ENCODE peak calls at places on chromosomes 13 and 19, in five cellular contexts. D, G, T, F and I are unnamed samples.

GRCh38 chr13:68806125-68806524 is 1301.5 kb upstream of the ATXN8OS start:
- DNase-seq in D (no peak), G (no peak), T (no peak), F (no peak), I (no peak)

GRCh38 chr19:8209965-8210659 is 942 bp downstream of the CERS4 start:
- DNase-seq in D (no peak), G (peak; percentile 65), T (no peak), F (no peak), I (no peak)

GRCh38 chr19:17836530-17836929 is 11.3 kb downstream of the JAK3 start:
- DNase-seq in D (no peak), G (no peak), T (no peak), F (no peak), I (no peak)

GRCh38 chr13:23984541-23984940 is 87.2 kb upstream of the C1QTNF9B start:
- DNase-seq in D (no peak), G (no peak), T (peak; percentile 38), F (no peak), I (peak; percentile 82)

GRCh38 chr19:49637865-49638350 is 2.0 kb downstream of the RRAS start:
- DNase-seq in D (no peak), G (peak; percentile 97), T (no peak), F (no peak), I (peak; percentile 85)

GRCh38 chr19:3687774-3688706 is 12.2 kb downstream of the PIP5K1C start:
- DNase-seq in D (no peak), G (peak; percentile 61), T (no peak), F (peak; percentile 24), I (peak; percentile 67)

GRCh38 chr13:60654405-60654804 is 257.4 kb downstream of the TDRD3 start:
- DNase-seq in D (no peak), G (peak; percentile 74), T (no peak), F (no peak), I (peak; percentile 59)

GRCh38 chr19:49512970-49513745 is 697 bp downstream of the FCGRT start:
- DNase-seq in D (no peak), G (peak; percentile 89), T (no peak), F (no peak), I (peak; percentile 59)

GRCh38 chr19:11949201-11949600 is 15.6 kb upstream of the ZNF763 start:
- DNase-seq in D (no peak), G (no peak), T (no peak), F (no peak), I (no peak)

GRCh38 chr19:15101479-15102082 is 5.6 kb upstream of the SYDE1 start:
- DNase-seq in D (no peak), G (no peak), T (no peak), F (peak; percentile 25), I (peak; percentile 52)

GRCh38 chr19:7925171-7925837 is 631 bp downstream of the CTXN1 start:
- DNase-seq in D (no peak), G (peak; percentile 88), T (peak; percentile 78), F (peak; percentile 67), I (peak; percentile 68)

GRCh38 chr13:112810608-112811007 is 120.8 kb downstream of the ATP11A start:
- DNase-seq in D (no peak), G (no peak), T (no peak), F (no peak), I (no peak)

GRCh38 chr13:74132768-74133656 is 1.2 kb downstream of the KLF12 start:
- DNase-seq in D (peak; percentile 9), G (peak; percentile 73), T (no peak), F (peak; percentile 52), I (peak; percentile 36)

GRCh38 chr19:18586311-18586710 is 2.3 kb upstream of the REX1BD start:
- DNase-seq in D (no peak), G (no peak), T (no peak), F (no peak), I (no peak)

GRCh38 chr13:48571121-48571901 is 38.4 kb upstream of the RCBTB2 start:
- DNase-seq in D (no peak), G (no peak), T (no peak), F (no peak), I (no peak)

GRCh38 chr13:113117956-113118327 is 4.7 kb upstream of the F10 start:
- DNase-seq in D (no peak), G (peak; percentile 48), T (no peak), F (no peak), I (peak; percentile 10)